ENCODE peak calls at places on chromosomes 5 and 9, in five cellular contexts. C is kidney tubule cell; K is neuronal stem cell; U is putamen; M is activated CD8-positive, alpha-beta memory T cell treated with anti-CD3 and anti-CD28 coated beads, Interleukin-2, amount 50 U/mL, for 48 hours. P is an unnamed sample.
A peak's percentile ranks its signal among the peaks of the same experiment; 100 is the strongest.

GRCh38 chr5:66171349-66172344 is 27.5 kb downstream of the SREK1 start:
- DNase-seq in M (no peak), C (peak; percentile 61), U (peak; percentile 54), K (no peak), P (peak; percentile 64)

GRCh38 chr5:56900395-56900794 is 9.0 kb upstream of the SETD9 start:
- DNase-seq in K (no peak), M (no peak), U (no peak), C (peak; percentile 63), P (no peak)

GRCh38 chr9:133396952-133397351 is 20.8 kb downstream of the STKLD1 start:
- DNase-seq in C (no peak), K (no peak), M (no peak), U (no peak), P (no peak)

GRCh38 chr9:34513567-34514214 is 9.1 kb downstream of the ENHO start:
- DNase-seq in K (no peak), U (peak; percentile 52), C (no peak), M (no peak), P (no peak)

GRCh38 chr5:163760498-163760897 is 255.1 kb downstream of the MAT2B start:
- DNase-seq in U (no peak), M (no peak), C (no peak), K (no peak), P (no peak)

GRCh38 chr5:36691993-36692392 is 85.6 kb downstream of the SLC1A3 start:
- DNase-seq in M (no peak), U (no peak), K (no peak), C (no peak), P (no peak)

GRCh38 chr5:40682431-40683017 is 2.8 kb downstream of the PTGER4 start:
- DNase-seq in U (no peak), K (no peak), C (no peak), M (no peak), P (no peak)

GRCh38 chr5:142779163-142779562 is 9.0 kb downstream of the ARHGAP26 start:
- DNase-seq in K (no peak), M (no peak), U (no peak), C (peak; percentile 73), P (no peak)

GRCh38 chr9:37034320-37034937 is 361 bp upstream of the PAX5 start:
- DNase-seq in C (no peak), M (peak; percentile 69), U (no peak), K (no peak), P (no peak)

P was measured in tibial nerve.